ENCODE peak calls at places on chromosomes 7 and 10, in six cellular contexts. X is neural progenitor cell, M is OCI-LY7, E is SK-N-SH, J is GM23338, L is PC-3. I is an unnamed sample.

GRCh38 chr10:129191848-129192247 is 275.2 kb upstream of the MGMT start:
- DNase-seq in X (no peak), E (no peak), L (no peak), M (no peak), J (no peak), I (no peak)

GRCh38 chr7:106731207-106731606 is 70.2 kb upstream of the CCDC71L start:
- DNase-seq in M (peak; percentile 75), E (no peak), X (no peak), J (no peak), L (no peak), I (no peak)

GRCh38 chr7:43208189-43208588 is 95.7 kb downstream of the HECW1 start:
- DNase-seq in X (no peak), E (no peak), L (no peak), J (peak; percentile 58), M (no peak), I (no peak)

GRCh38 chr7:92785923-92786322 is 50.5 kb downstream of the CDK6 start:
- DNase-seq in J (no peak), E (no peak), L (no peak), X (no peak), M (no peak), I (peak; percentile 85)

GRCh38 chr7:50264908-50265307 is 39.6 kb upstream of the IKZF1 start:
- DNase-seq in E (no peak), J (no peak), X (no peak), M (no peak), L (no peak), I (no peak)

GRCh38 chr7:17095001-17095574 is 203.4 kb upstream of the AHR start:
- DNase-seq in E (no peak), L (peak; percentile 97), J (no peak), M (no peak), X (no peak), I (peak; percentile 96)

GRCh38 chr7:70506463-70506862 is 625.5 kb upstream of the GALNT17 start:
- DNase-seq in M (peak; percentile 52), X (peak; percentile 58), L (no peak), J (peak; percentile 78), E (peak; percentile 82), I (no peak)

GRCh38 chr10:15262036-15262713 is 93.7 kb upstream of the NMT2 start:
- DNase-seq in E (peak; percentile 43), M (no peak), J (no peak), L (peak; percentile 7), X (no peak), I (peak; percentile 43)

GRCh38 chr10:34650156-34650555 is 164.9 kb downstream of the PARD3 start:
- DNase-seq in M (no peak), E (no peak), L (no peak), X (no peak), J (no peak), I (no peak)

GRCh38 chr10:60353519-60354258 is 36.0 kb downstream of the ANK3 start:
- DNase-seq in X (peak; percentile 51), M (no peak), E (no peak), L (no peak), J (no peak), I (no peak)

GRCh38 chr10:35353805-35354204 is 17.5 kb downstream of the CCNY start:
- DNase-seq in E (no peak), M (peak; percentile 61), L (no peak), J (no peak), X (no peak), I (peak; percentile 54)

GRCh38 chr7:151844080-151844827 is 32.7 kb downstream of the PRKAG2 start:
- DNase-seq in J (no peak), M (no peak), X (no peak), E (no peak), L (peak; percentile 88), I (peak; percentile 89)

GRCh38 chr7:75966209-75966961 is 28.0 kb downstream of the TMEM120A start:
- DNase-seq in L (no peak), J (no peak), E (peak; percentile 53), X (no peak), M (no peak), I (peak; percentile 80)

GRCh38 chr10:96718304-96718990 is 1.9 kb downstream of the PIK3AP1 start:
- DNase-seq in J (no peak), M (peak; percentile 82), E (no peak), X (no peak), L (no peak), I (no peak)

GRCh38 chr10:48801026-48801425 is 116.4 kb downstream of the WDFY4 start:
- DNase-seq in X (no peak), L (no peak), M (no peak), E (no peak), J (no peak), I (peak; percentile 58)

GRCh38 chr7:81053623-81054022 is 134.8 kb upstream of the SEMA3C start:
- DNase-seq in J (no peak), L (peak; percentile 75), E (no peak), X (no peak), M (no peak), I (no peak)

GRCh38 chr7:157926521-157927167 is 589.8 kb downstream of the DNAJB6 start:
- DNase-seq in J (no peak), L (no peak), M (no peak), E (no peak), X (no peak), I (no peak)

GRCh38 chr10:49500420-49500819 is 38.5 kb downstream of the ERCC6 start:
- DNase-seq in M (no peak), J (peak; percentile 11), E (no peak), L (no peak), X (no peak), I (no peak)

GRCh38 chr7:158487546-158488224 is 99.9 kb downstream of the PTPRN2 start:
- DNase-seq in L (no peak), E (no peak), J (no peak), X (no peak), M (no peak), I (no peak)

GRCh38 chr10:58457761-58458616 is 54.7 kb upstream of the BICC1 start:
- DNase-seq in E (no peak), X (no peak), J (no peak), L (no peak), M (no peak), I (peak; percentile 91)

GRCh38 chr10:69220041-69220451 is at the start of gene HKDC1:
- DNase-seq in L (no peak), M (no peak), X (no peak), J (no peak), E (no peak), I (no peak)

DNA sequence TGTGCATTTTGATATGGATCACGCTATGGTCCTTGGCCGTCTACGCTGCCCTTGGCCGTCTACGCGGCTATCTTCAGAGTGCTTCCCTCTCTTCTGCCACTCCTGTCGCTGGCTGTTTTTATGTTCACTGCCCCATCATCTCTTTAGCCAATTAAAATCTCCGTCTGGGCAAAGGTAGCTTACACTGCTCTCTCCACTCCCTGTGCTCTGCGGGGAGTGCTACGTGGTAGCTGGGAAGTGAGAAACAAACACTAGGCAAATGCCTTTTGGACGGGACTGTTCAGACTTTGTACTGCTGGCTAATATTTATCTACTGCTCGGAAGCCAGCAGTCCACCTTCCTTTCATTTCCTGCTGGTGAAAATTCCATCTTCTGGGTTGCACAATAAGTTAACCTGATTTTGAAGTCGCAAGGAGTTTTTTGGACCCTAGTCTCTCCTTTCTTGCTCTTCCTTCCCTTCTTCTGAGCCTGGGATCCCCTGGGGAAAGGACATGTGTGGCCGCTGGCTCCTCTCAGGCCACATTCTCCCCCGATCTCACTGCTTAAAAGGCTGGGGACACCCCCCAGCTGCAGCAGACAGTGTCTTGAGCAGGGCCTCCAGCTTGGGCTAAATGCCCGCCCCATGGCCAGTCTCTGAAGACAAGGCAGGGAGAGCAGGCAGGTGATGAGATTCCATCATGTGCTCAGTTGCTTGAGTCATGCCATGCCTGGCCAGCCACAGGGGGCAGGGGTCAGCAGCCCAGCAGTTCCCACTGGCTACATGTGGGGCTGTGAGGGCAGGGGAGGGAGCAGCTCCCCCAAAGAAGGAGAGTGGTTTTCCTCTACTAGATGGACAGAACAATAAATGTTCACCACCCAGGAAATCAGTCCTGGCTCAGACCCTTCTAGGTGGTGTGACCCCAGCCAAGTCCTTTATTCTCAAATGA is 25.5 kb upstream of the RBM33 start:
- DNase-seq in E (no peak), L (no peak), M (no peak), X (no peak), J (peak; percentile 20), I (peak; percentile 23)
- TF ChIP-seq EZH2phosphoT487 in E (no peak), L (no peak), M (no peak), X (no peak), J (no peak), I (no peak)

DNA sequence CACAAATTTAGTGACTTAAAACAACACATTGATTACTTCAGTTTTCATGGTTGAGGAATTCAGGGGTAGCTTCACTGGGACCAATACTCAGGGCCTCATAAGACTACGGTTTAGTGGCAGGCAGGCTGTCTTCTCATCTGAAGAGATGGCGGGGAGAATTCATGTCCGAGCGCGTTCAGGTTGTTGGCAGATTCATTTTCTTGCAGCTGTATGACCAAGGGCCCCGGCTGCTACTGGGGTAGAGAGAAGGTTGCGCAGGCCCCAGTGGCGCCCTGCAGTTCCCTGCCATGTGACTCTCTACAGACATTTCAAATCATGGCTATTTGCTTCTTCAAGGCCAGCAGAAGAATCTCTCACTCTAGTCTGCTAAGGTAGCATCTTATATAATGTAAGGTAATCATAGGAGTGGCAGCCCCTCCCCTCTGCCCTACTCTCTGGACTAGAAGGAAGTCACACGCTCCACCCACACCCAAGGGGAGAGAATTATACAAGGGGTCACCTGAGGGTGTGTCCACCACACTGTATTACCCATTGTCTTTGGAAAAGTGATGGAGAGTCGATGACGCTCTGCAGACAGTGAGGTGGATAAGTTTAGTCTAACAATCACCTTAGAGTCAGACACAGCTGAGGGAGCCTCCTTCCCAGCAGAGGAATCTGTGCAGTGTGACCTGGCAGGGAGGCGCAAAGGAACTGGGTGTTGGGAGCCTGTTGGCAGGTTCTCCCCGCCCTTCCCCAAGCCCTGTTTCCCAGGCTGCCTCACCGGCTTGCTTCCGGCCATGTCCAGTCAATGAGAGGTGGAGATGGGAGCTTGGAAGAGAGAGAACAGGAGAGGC is 35.7 kb upstream of the PLEKHA1 start:
- DNase-seq in M (no peak), J (no peak), X (no peak), L (no peak), E (no peak), I (no peak)
- TF ChIP-seq EZH2phosphoT487 in M (no peak), J (no peak), X (no peak), L (no peak), E (no peak), I (no peak)

GRCh38 chr7:28140964-28141363 is 39.6 kb downstream of the JAZF1 start:
- DNase-seq in J (no peak), L (no peak), E (no peak), X (no peak), M (no peak), I (no peak)
- TF ChIP-seq EZH2phosphoT487 in J (no peak), L (no peak), E (no peak), X (no peak), M (no peak), I (no peak)

GRCh38 chr10:24518411-24518810 is 205.3 kb downstream of the ARHGAP21 start:
- DNase-seq in E (no peak), J (no peak), M (no peak), L (no peak), X (no peak), I (peak; percentile 26)

GRCh38 chr10:24518981-24519597 is 204.6 kb downstream of the ARHGAP21 start:
- DNase-seq in E (peak; percentile 76), J (peak; percentile 89), L (peak; percentile 68), X (peak; percentile 85), M (peak; percentile 3), I (peak; percentile 79)

GRCh38 chr10:24515481-24515880 is 208.2 kb downstream of the ARHGAP21 start:
- DNase-seq in M (no peak), L (no peak), X (no peak), E (no peak), J (no peak), I (no peak)

DNA sequence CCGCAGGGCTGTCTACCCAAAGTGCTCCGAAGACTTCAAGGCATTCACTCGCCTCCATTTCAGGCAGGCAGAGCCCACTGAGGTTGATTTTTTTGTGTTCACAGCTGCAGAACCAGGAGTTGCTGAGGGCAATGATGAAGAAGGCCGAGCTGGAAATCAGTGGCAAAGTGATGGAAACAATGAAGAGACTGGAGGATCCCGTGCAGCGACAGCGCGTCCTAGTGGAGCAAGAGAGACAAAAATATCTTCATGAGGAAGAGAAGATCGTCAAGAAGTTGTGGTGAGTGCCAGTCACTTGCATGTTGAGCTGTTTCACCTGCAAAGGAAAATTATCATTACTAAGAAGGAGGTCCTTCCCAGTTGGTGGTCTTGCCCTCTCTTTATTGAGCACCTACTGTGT is 210.5 kb downstream of the ARHGAP21 start:
- DNase-seq in M (no peak), X (peak; percentile 59), E (no peak), J (peak; percentile 73), L (peak; percentile 36), I (peak; percentile 59)
- TF ChIP-seq EZH2phosphoT487 in M (no peak), X (no peak), E (no peak), J (no peak), L (no peak), I (no peak)

I was measured in GM23248.